ENCODE peak calls at places on chromosome 1, in six cellular contexts. One of them, this sample, is unnamed.

GRCh38 chr1:186819140-186819539 is 9.6 kb upstream of the PLA2G4A start:
- DNase-seq in B cell: no peak
- DNase-seq in anterior cingulate cortex: no peak
- DNase-seq in GF-D8: no peak
- DNase-seq in ACHN: no peak
- DNase-seq in dermis microvascular lymphatic vessel endothelial cell: no peak
- DNase-seq in this sample: no peak

GRCh38 chr1:17551755-17552234 is 12.3 kb downstream of the ARHGEF10L start:
- DNase-seq in B cell: no peak
- DNase-seq in anterior cingulate cortex: no peak
- DNase-seq in GF-D8: no peak
- DNase-seq in ACHN: peak
- DNase-seq in dermis microvascular lymphatic vessel endothelial cell: peak
- DNase-seq in this sample: no peak

GRCh38 chr1:110370827-110371226 is 20.0 kb downstream of the SLC16A4 start:
- DNase-seq in B cell: no peak
- DNase-seq in anterior cingulate cortex: no peak
- DNase-seq in GF-D8: no peak
- DNase-seq in ACHN: peak
- DNase-seq in dermis microvascular lymphatic vessel endothelial cell: no peak
- DNase-seq in this sample: no peak

GRCh38 chr1:43879414-43879813 is 54.2 kb upstream of the ARTN start:
- DNase-seq in B cell: no peak
- DNase-seq in anterior cingulate cortex: no peak
- DNase-seq in GF-D8: no peak
- DNase-seq in ACHN: no peak
- DNase-seq in dermis microvascular lymphatic vessel endothelial cell: no peak
- DNase-seq in this sample: peak

GRCh38 chr1:24043345-24044032 is 63.4 kb upstream of the SRSF10 start:
- DNase-seq in B cell: no peak
- DNase-seq in anterior cingulate cortex: no peak
- DNase-seq in GF-D8: no peak
- DNase-seq in ACHN: no peak
- DNase-seq in dermis microvascular lymphatic vessel endothelial cell: no peak
- DNase-seq in this sample: no peak

GRCh38 chr1:53376041-53376461 is 48.2 kb upstream of the LRP8 start:
- DNase-seq in B cell: no peak
- DNase-seq in anterior cingulate cortex: no peak
- DNase-seq in GF-D8: no peak
- DNase-seq in ACHN: no peak
- DNase-seq in dermis microvascular lymphatic vessel endothelial cell: no peak
- DNase-seq in this sample: no peak

GRCh38 chr1:41726899-41727748 is 191.6 kb downstream of the HIVEP3 start:
- DNase-seq in B cell: peak
- DNase-seq in anterior cingulate cortex: no peak
- DNase-seq in GF-D8: peak
- DNase-seq in ACHN: no peak
- DNase-seq in dermis microvascular lymphatic vessel endothelial cell: no peak
- DNase-seq in this sample: no peak

GRCh38 chr1:97066860-97067259 is 345.3 kb downstream of the PTBP2 start:
- DNase-seq in B cell: no peak
- DNase-seq in anterior cingulate cortex: no peak
- DNase-seq in GF-D8: no peak
- DNase-seq in ACHN: no peak
- DNase-seq in dermis microvascular lymphatic vessel endothelial cell: no peak
- DNase-seq in this sample: no peak

GRCh38 chr1:25253911-25254310 is 6.7 kb upstream of the RSRP1 start:
- DNase-seq in B cell: no peak
- DNase-seq in anterior cingulate cortex: no peak
- DNase-seq in GF-D8: no peak
- DNase-seq in ACHN: no peak
- DNase-seq in dermis microvascular lymphatic vessel endothelial cell: no peak
- DNase-seq in this sample: no peak

GRCh38 chr1:155012052-155012546 is 9.5 kb downstream of the ZBTB7B start:
- DNase-seq in B cell: no peak
- DNase-seq in anterior cingulate cortex: peak
- DNase-seq in GF-D8: peak
- DNase-seq in ACHN: no peak
- DNase-seq in dermis microvascular lymphatic vessel endothelial cell: no peak
- DNase-seq in this sample: peak

GRCh38 chr1:34682452-34683223 is 72.2 kb upstream of the GJB5 start:
- DNase-seq in B cell: no peak
- DNase-seq in anterior cingulate cortex: no peak
- DNase-seq in GF-D8: no peak
- DNase-seq in ACHN: no peak
- DNase-seq in dermis microvascular lymphatic vessel endothelial cell: no peak
- DNase-seq in this sample: no peak

GRCh38 chr1:236753554-236753953 is 41.5 kb upstream of the MTR start:
- DNase-seq in B cell: no peak
- DNase-seq in anterior cingulate cortex: no peak
- DNase-seq in GF-D8: no peak
- DNase-seq in ACHN: peak
- DNase-seq in dermis microvascular lymphatic vessel endothelial cell: no peak
- DNase-seq in this sample: peak

GRCh38 chr1:19426294-19427086 is 58.8 kb downstream of the CAPZB start:
- DNase-seq in B cell: no peak
- DNase-seq in anterior cingulate cortex: no peak
- DNase-seq in GF-D8: no peak
- DNase-seq in ACHN: no peak
- DNase-seq in dermis microvascular lymphatic vessel endothelial cell: no peak
- DNase-seq in this sample: no peak

GRCh38 chr1:33872275-33872674 is 8.4 kb downstream of the HMGB4 start:
- DNase-seq in B cell: no peak
- DNase-seq in anterior cingulate cortex: no peak
- DNase-seq in GF-D8: no peak
- DNase-seq in ACHN: no peak
- DNase-seq in dermis microvascular lymphatic vessel endothelial cell: no peak
- DNase-seq in this sample: no peak

GRCh38 chr1:37809942-37810341 is 1.9 kb upstream of the YRDC start:
- DNase-seq in B cell: no peak
- DNase-seq in anterior cingulate cortex: no peak
- DNase-seq in GF-D8: no peak
- DNase-seq in ACHN: no peak
- DNase-seq in dermis microvascular lymphatic vessel endothelial cell: no peak
- DNase-seq in this sample: no peak

GRCh38 chr1:98049370-98050115 is 128.7 kb upstream of the DPYD start:
- DNase-seq in B cell: no peak
- DNase-seq in anterior cingulate cortex: peak
- DNase-seq in GF-D8: no peak
- DNase-seq in ACHN: no peak
- DNase-seq in dermis microvascular lymphatic vessel endothelial cell: no peak
- DNase-seq in this sample: no peak

GRCh38 chr1:48674641-48675040 is 102.0 kb downstream of the BEND5 start:
- DNase-seq in B cell: no peak
- DNase-seq in anterior cingulate cortex: no peak
- DNase-seq in GF-D8: no peak
- DNase-seq in ACHN: no peak
- DNase-seq in dermis microvascular lymphatic vessel endothelial cell: no peak
- DNase-seq in this sample: no peak

GRCh38 chr1:25685938-25686665 is 69.5 kb downstream of the MAN1C1 start:
- DNase-seq in B cell: no peak
- DNase-seq in anterior cingulate cortex: no peak
- DNase-seq in GF-D8: no peak
- DNase-seq in ACHN: no peak
- DNase-seq in dermis microvascular lymphatic vessel endothelial cell: no peak
- DNase-seq in this sample: no peak

GRCh38 chr1:160030657-160031367 is 978 bp downstream of the PIGM start:
- DNase-seq in B cell: no peak
- DNase-seq in anterior cingulate cortex: no peak
- DNase-seq in GF-D8: no peak
- DNase-seq in ACHN: peak
- DNase-seq in dermis microvascular lymphatic vessel endothelial cell: peak
- DNase-seq in this sample: no peak

GRCh38 chr1:40758578-40759343 is 24.8 kb upstream of the KCNQ4 start:
- DNase-seq in B cell: no peak
- DNase-seq in anterior cingulate cortex: no peak
- DNase-seq in GF-D8: no peak
- DNase-seq in ACHN: no peak
- DNase-seq in dermis microvascular lymphatic vessel endothelial cell: no peak
- DNase-seq in this sample: no peak

GRCh38 chr1:112389689-112390088 is 6.3 kb upstream of the CTTNBP2NL start:
- DNase-seq in B cell: no peak
- DNase-seq in anterior cingulate cortex: no peak
- DNase-seq in GF-D8: no peak
- DNase-seq in ACHN: no peak
- DNase-seq in dermis microvascular lymphatic vessel endothelial cell: peak
- DNase-seq in this sample: no peak

GRCh38 chr1:23793018-23793781 is 2.3 kb downstream of the LYPLA2 start:
- DNase-seq in B cell: no peak
- DNase-seq in anterior cingulate cortex: peak
- DNase-seq in GF-D8: no peak
- DNase-seq in ACHN: no peak
- DNase-seq in dermis microvascular lymphatic vessel endothelial cell: no peak
- DNase-seq in this sample: no peak

GRCh38 chr1:39590546-39590945 is 14.0 kb upstream of the PABPC4 start:
- DNase-seq in B cell: no peak
- DNase-seq in anterior cingulate cortex: no peak
- DNase-seq in GF-D8: no peak
- DNase-seq in ACHN: no peak
- DNase-seq in dermis microvascular lymphatic vessel endothelial cell: no peak
- DNase-seq in this sample: no peak

GRCh38 chr1:91500756-91501526 is at the start of gene CDC7:
- DNase-seq in B cell: peak
- DNase-seq in anterior cingulate cortex: peak
- DNase-seq in GF-D8: peak
- DNase-seq in ACHN: peak
- DNase-seq in dermis microvascular lymphatic vessel endothelial cell: peak
- DNase-seq in this sample: peak

GRCh38 chr1:195738971-195739650 is 869.1 kb downstream of the KCNT2 start:
- DNase-seq in B cell: no peak
- DNase-seq in anterior cingulate cortex: no peak
- DNase-seq in GF-D8: no peak
- DNase-seq in ACHN: no peak
- DNase-seq in dermis microvascular lymphatic vessel endothelial cell: no peak
- DNase-seq in this sample: no peak

GRCh38 chr1:86648255-86648654 is 56.1 kb upstream of the SH3GLB1 start:
- DNase-seq in B cell: no peak
- DNase-seq in anterior cingulate cortex: no peak
- DNase-seq in GF-D8: no peak
- DNase-seq in ACHN: no peak
- DNase-seq in dermis microvascular lymphatic vessel endothelial cell: peak
- DNase-seq in this sample: no peak

GRCh38 chr1:198298653-198299052 is 141.9 kb downstream of the NEK7 start:
- DNase-seq in B cell: no peak
- DNase-seq in anterior cingulate cortex: no peak
- DNase-seq in GF-D8: no peak
- DNase-seq in ACHN: no peak
- DNase-seq in dermis microvascular lymphatic vessel endothelial cell: no peak
- DNase-seq in this sample: no peak

GRCh38 chr1:117061986-117062415 is 1.9 kb downstream of the TTF2 start:
- DNase-seq in B cell: no peak
- DNase-seq in anterior cingulate cortex: no peak
- DNase-seq in GF-D8: no peak
- DNase-seq in ACHN: peak
- DNase-seq in dermis microvascular lymphatic vessel endothelial cell: no peak
- DNase-seq in this sample: no peak

GRCh38 chr1:184242507-184242943 is 144.3 kb upstream of the C1orf21 start:
- DNase-seq in B cell: no peak
- DNase-seq in anterior cingulate cortex: no peak
- DNase-seq in GF-D8: no peak
- DNase-seq in ACHN: no peak
- DNase-seq in dermis microvascular lymphatic vessel endothelial cell: no peak
- DNase-seq in this sample: no peak

GRCh38 chr1:203271962-203272632 is 33.2 kb upstream of the BTG2 start:
- DNase-seq in B cell: no peak
- DNase-seq in anterior cingulate cortex: no peak
- DNase-seq in GF-D8: no peak
- DNase-seq in ACHN: no peak
- DNase-seq in dermis microvascular lymphatic vessel endothelial cell: no peak
- DNase-seq in this sample: no peak

GRCh38 chr1:163054056-163054706 is 15.0 kb upstream of the RGS4 start:
- DNase-seq in B cell: no peak
- DNase-seq in anterior cingulate cortex: no peak
- DNase-seq in GF-D8: no peak
- DNase-seq in ACHN: no peak
- DNase-seq in dermis microvascular lymphatic vessel endothelial cell: no peak
- DNase-seq in this sample: no peak

GRCh38 chr1:12067900-12068821 is 5.1 kb downstream of the TNFRSF8 start:
- DNase-seq in B cell: no peak
- DNase-seq in anterior cingulate cortex: peak
- DNase-seq in GF-D8: no peak
- DNase-seq in ACHN: no peak
- DNase-seq in dermis microvascular lymphatic vessel endothelial cell: no peak
- DNase-seq in this sample: no peak

GRCh38 chr1:167916766-167917511 is 3.0 kb upstream of the ADCY10 start:
- DNase-seq in B cell: no peak
- DNase-seq in anterior cingulate cortex: no peak
- DNase-seq in GF-D8: no peak
- DNase-seq in ACHN: no peak
- DNase-seq in dermis microvascular lymphatic vessel endothelial cell: no peak
- DNase-seq in this sample: no peak

GRCh38 chr1:67570473-67571143 is 114.4 kb upstream of the GADD45A start:
- DNase-seq in B cell: no peak
- DNase-seq in anterior cingulate cortex: no peak
- DNase-seq in GF-D8: no peak
- DNase-seq in ACHN: peak
- DNase-seq in dermis microvascular lymphatic vessel endothelial cell: no peak
- DNase-seq in this sample: no peak

GRCh38 chr1:228778946-228779345 is 43.7 kb downstream of the RHOU start:
- DNase-seq in B cell: no peak
- DNase-seq in anterior cingulate cortex: no peak
- DNase-seq in GF-D8: no peak
- DNase-seq in ACHN: no peak
- DNase-seq in dermis microvascular lymphatic vessel endothelial cell: no peak
- DNase-seq in this sample: no peak

GRCh38 chr1:160217466-160218165 is 12.4 kb downstream of the PEA15 start:
- DNase-seq in B cell: no peak
- DNase-seq in anterior cingulate cortex: no peak
- DNase-seq in GF-D8: no peak
- DNase-seq in ACHN: no peak
- DNase-seq in dermis microvascular lymphatic vessel endothelial cell: no peak
- DNase-seq in this sample: no peak

GRCh38 chr1:224914292-224914900 is 15.1 kb upstream of the DNAH14 start:
- DNase-seq in B cell: no peak
- DNase-seq in anterior cingulate cortex: no peak
- DNase-seq in GF-D8: no peak
- DNase-seq in ACHN: no peak
- DNase-seq in dermis microvascular lymphatic vessel endothelial cell: no peak
- DNase-seq in this sample: no peak

GRCh38 chr1:166479052-166479631 is 312.3 kb upstream of the FAM78B start:
- DNase-seq in B cell: peak
- DNase-seq in anterior cingulate cortex: peak
- DNase-seq in GF-D8: no peak
- DNase-seq in ACHN: peak
- DNase-seq in dermis microvascular lymphatic vessel endothelial cell: peak
- DNase-seq in this sample: peak

GRCh38 chr1:1332774-1333480 is 1.8 kb downstream of the TAS1R3 start:
- DNase-seq in B cell: no peak
- DNase-seq in anterior cingulate cortex: no peak
- DNase-seq in GF-D8: no peak
- DNase-seq in ACHN: no peak
- DNase-seq in dermis microvascular lymphatic vessel endothelial cell: no peak
- DNase-seq in this sample: no peak